ENCODE peak calls at places on chromosomes 5 and 9, in four cellular contexts. J, V, C and L are unnamed samples. For H3K4me1, the result is how much of the 10 kb centered on the place peaks cover.

GRCh38 chr9:38689678-38690077 is 30.3 kb downstream of the FAM240B start:
- DNase-seq in J (no peak), V (no peak), C (no peak), L (peak)

GRCh38 chr5:176548967-176549444 is at the start of gene CDHR2:
- DNase-seq in J (no peak), V (no peak), C (no peak), L (no peak)

GRCh38 chr9:35179347-35180271 is 17.8 kb downstream of the UNC13B start:
- DNase-seq in J (peak), V (no peak), C (no peak), L (no peak)

GRCh38 chr9:135043345-135043744 is 44.1 kb upstream of the OLFM1 start:
- DNase-seq in J (no peak), V (no peak), C (peak), L (no peak)

GRCh38 chr5:179344301-179345178 is 721 bp downstream of the ADAMTS2 start:
- DNase-seq in J (no peak), V (no peak), C (no peak), L (no peak)

GRCh38 chr5:157347301-157348048 is 81.6 kb downstream of the CYFIP2 start:
- DNase-seq in J (no peak), V (no peak), C (no peak), L (no peak)

GRCh38 chr5:139964994-139965565 is 78.0 kb downstream of the NRG2 start:
- DNase-seq in J (no peak), V (no peak), C (no peak), L (no peak)

GRCh38 chr5:76838481-76839261 is 11.1 kb upstream of the S100Z start:
- DNase-seq in J (no peak), V (no peak), C (no peak), L (no peak)

GRCh38 chr9:135048758-135049284 is 38.6 kb upstream of the OLFM1 start:
- DNase-seq in J (no peak), V (no peak), C (peak), L (no peak)

GRCh38 chr9:77735515-77735914 is 87.4 kb upstream of the GNA14 start:
- DNase-seq in J (no peak), V (no peak), C (no peak), L (no peak)

GRCh38 chr9:20500101-20500500 is 122.2 kb downstream of the MLLT3 start:
- DNase-seq in J (no peak), V (no peak), C (no peak), L (no peak)

GRCh38 chr5:107523019-107523680 is 147.6 kb downstream of the EFNA5 start:
- DNase-seq in J (peak), V (no peak), C (no peak), L (no peak)

GRCh38 chr5:139971202-139971725 is 71.8 kb downstream of the NRG2 start:
- DNase-seq in J (no peak), V (no peak), C (no peak), L (no peak)

GRCh38 chr5:111742595-111742994 is 14.4 kb downstream of the NREP start:
- DNase-seq in J (no peak), V (no peak), C (no peak), L (no peak)

GRCh38 chr9:121179930-121180681 is 21.6 kb downstream of the RAB14 start:
- DNase-seq in J (no peak), V (no peak), C (no peak), L (no peak)

GRCh38 chr5:77773734-77774280 is 2.3 kb downstream of the TBCA start:
- DNase-seq in J (no peak), V (no peak), C (no peak), L (no peak)

GRCh38 chr9:116951588-116952433 is 264.7 kb downstream of the TRIM32 start:
- DNase-seq in J (peak), V (no peak), C (no peak), L (peak)

GRCh38 chr5:159100022-159100927 is 559 bp upstream of the EBF1 start:
- DNase-seq in J (peak), V (peak), C (peak), L (peak)

GRCh38 chr9:112380102-112380581 is at the start of gene HSDL2:
- DNase-seq in J (peak), V (peak), C (peak), L (no peak)

GRCh38 chr5:59390074-59390659 is 503.4 kb downstream of the PDE4D start:
- DNase-seq in J (no peak), V (no peak), C (no peak), L (no peak)

GRCh38 chr5:142455856-142456255 is 131.0 kb upstream of the SPRY4 start:
- DNase-seq in J (no peak), V (no peak), C (no peak), L (no peak)

GRCh38 chr9:87269777-87270176 is 227.9 kb upstream of the DAPK1 start:
- DNase-seq in J (no peak), V (no peak), C (no peak), L (no peak)

GRCh38 chr5:97979740-97980139 is 793.7 kb upstream of the RGMB start:
- DNase-seq in J (no peak), V (no peak), C (no peak), L (peak)

GRCh38 chr5:2007906-2008437 is 125.2 kb upstream of the IRX4 start:
- DNase-seq in J (no peak), V (no peak), C (no peak), L (no peak)

GRCh38 chr5:169686137-169686536 is 49.1 kb downstream of the DOCK2 start:
- DNase-seq in J (no peak), V (no peak), C (no peak), L (no peak)

GRCh38 chr9:131094622-131095021 is 1.7 kb upstream of the AIF1L start:
- DNase-seq in J (no peak), V (no peak), C (no peak), L (no peak)

GRCh38 chr5:129098488-129099183 is 4.1 kb downstream of the ISOC1 start:
- DNase-seq in J (no peak), V (no peak), C (no peak), L (peak)

GRCh38 chr5:169627551-169627950 is 9.5 kb upstream of the DOCK2 start:
- DNase-seq in J (no peak), V (no peak), C (no peak), L (no peak)

GRCh38 chr5:4942831-4943178 is 197.3 kb upstream of the ADAMTS16 start:
- DNase-seq in J (no peak), V (no peak), C (no peak), L (no peak)

GRCh38 chr5:66960373-66961137 is 236.0 kb downstream of the CD180 start:
- DNase-seq in J (no peak), V (no peak), C (peak), L (no peak)

GRCh38 chr9:97470076-97470475 is 31.4 kb upstream of the TMOD1 start:
- DNase-seq in J (no peak), V (no peak), C (no peak), L (no peak)

GRCh38 chr5:14510880-14511279 is 70.7 kb upstream of the OTULINL start:
- DNase-seq in J (no peak), V (no peak), C (no peak), L (no peak)

GRCh38 chr5:168827636-168828035 is 248.5 kb upstream of the PANK3 start:
- DNase-seq in J (no peak), V (no peak), C (no peak), L (no peak)

GRCh38 chr9:37908283-37908682 is 4.4 kb upstream of the SLC25A51 start:
- DNase-seq in J (no peak), V (no peak), C (no peak), L (no peak)

GRCh38 chr5:128097224-128097623 is 13.7 kb downstream of the SLC12A2 start:
- DNase-seq in J (no peak), V (no peak), C (no peak), L (no peak)

GRCh38 chr5:108340131-108340530 is 41.8 kb downstream of the FBXL17 start:
- DNase-seq in J (no peak), V (no peak), C (no peak), L (no peak)

GRCh38 chr9:121708768-121709488 is 57.5 kb downstream of the DAB2IP start:
- DNase-seq in J (no peak), V (no peak), C (no peak), L (no peak)

GRCh38 chr5:43219120-43219519 is 27.1 kb downstream of the NIM1K start:
- DNase-seq in J (no peak), V (no peak), C (no peak), L (no peak)

GRCh38 chr5:89281211-89281610 is 398.2 kb upstream of the MEF2C start:
- DNase-seq in J (no peak), V (no peak), C (no peak), L (no peak)

GRCh38 chr5:89282038-89282831 is 399.3 kb upstream of the MEF2C start:
- DNase-seq in J (no peak), V (no peak), C (no peak), L (no peak)

GRCh38 chr5:89277791-89278190 is 394.8 kb upstream of the MEF2C start:
- DNase-seq in J (no peak), V (no peak), C (no peak), L (no peak)

GRCh38 chr5:89279458-89280036 is 396.6 kb upstream of the MEF2C start:
- DNase-seq in J (no peak), V (no peak), C (no peak), L (no peak)

DNA sequence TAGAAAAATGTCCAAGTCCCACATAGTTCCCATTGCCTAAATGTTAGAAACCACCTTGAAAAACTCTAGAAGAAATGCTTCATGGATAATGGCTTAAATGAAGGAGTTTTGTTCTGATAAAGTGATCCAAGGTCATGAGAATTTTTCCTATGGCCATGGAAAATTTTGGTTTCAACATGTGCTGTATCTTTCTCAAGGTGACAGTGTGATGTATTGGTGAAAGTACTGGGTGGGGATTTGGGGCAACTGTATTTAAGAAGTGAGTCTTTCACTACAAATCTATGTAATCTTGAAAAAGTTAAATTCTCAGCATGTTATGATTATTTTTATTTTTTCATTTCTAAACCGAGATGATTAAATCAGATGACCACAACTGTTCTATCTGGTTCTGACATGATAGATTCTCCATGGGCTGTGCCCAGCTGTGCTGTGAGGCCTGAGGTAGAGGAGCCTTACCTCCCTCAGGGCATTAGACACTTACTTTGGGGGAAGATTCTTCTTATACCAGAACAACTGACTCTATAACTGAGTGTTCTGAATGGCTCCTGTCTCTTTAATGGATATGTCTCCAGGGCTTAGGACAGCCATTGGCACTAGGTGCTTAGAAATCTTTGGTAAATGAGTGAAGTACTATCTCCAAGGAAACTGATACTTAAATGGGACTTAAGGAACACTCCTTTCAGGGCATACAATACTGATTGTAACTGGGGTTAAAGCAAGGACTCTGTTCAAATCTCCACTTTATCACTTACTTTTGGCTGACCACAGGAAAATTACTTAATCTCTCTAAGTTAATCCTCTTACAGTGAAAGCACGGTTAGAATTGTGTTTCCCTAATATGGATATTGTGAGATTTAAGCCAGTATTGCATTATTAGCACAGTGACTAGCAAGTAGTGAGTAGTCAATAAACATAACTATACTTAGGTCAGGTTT is 397.4 kb upstream of the MEF2C start:
- DNase-seq in J (no peak), V (no peak), C (no peak), L (no peak)
- H3K4me1 ChIP-seq in J (under half), V (under half), C (under half), L (under half)

DNA sequence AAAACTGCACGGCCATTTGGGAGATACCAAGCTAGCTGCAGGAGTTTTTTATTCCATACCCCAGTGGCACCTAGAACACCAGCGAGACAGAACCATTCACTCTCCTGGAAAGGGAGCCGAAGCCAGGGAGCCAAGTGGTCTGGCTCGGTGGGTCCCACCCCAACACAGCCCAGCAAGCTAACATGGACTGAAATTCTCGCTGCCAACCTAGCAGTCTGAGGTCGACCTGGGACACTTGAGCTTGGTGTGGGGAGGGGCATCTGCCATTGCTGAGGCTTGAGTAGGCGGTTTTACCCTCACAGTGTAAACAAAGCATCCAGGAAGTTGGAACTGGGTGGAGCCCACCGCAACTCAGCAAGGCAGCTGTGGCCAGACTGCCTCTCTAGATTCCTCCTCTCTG is 108.9 kb upstream of the CHD1 start:
- DNase-seq in J (no peak), V (peak), C (peak), L (peak)
- H3K4me3 ChIP-seq in J (no peak), V (peak), C (no peak), L (peak)

GRCh38 chr5:81068063-81068462 is 107.9 kb downstream of the RASGRF2 start:
- DNase-seq in J (no peak), V (no peak), C (no peak), L (no peak)

GRCh38 chr5:81068635-81069034 is 108.5 kb downstream of the RASGRF2 start:
- DNase-seq in J (no peak), V (no peak), C (no peak), L (no peak)

GRCh38 chr5:81066102-81066501 is 105.9 kb downstream of the RASGRF2 start:
- DNase-seq in J (no peak), V (no peak), C (no peak), L (no peak)

GRCh38 chr5:81065492-81065891 is 105.3 kb downstream of the RASGRF2 start:
- DNase-seq in J (no peak), V (no peak), C (no peak), L (no peak)

GRCh38 chr5:81067406-81067805 is 107.2 kb downstream of the RASGRF2 start:
- DNase-seq in J (no peak), V (no peak), C (no peak), L (no peak)
- H3K4me1 ChIP-seq in J (under half), V (under half), C (under half), L (under half)

DNA sequence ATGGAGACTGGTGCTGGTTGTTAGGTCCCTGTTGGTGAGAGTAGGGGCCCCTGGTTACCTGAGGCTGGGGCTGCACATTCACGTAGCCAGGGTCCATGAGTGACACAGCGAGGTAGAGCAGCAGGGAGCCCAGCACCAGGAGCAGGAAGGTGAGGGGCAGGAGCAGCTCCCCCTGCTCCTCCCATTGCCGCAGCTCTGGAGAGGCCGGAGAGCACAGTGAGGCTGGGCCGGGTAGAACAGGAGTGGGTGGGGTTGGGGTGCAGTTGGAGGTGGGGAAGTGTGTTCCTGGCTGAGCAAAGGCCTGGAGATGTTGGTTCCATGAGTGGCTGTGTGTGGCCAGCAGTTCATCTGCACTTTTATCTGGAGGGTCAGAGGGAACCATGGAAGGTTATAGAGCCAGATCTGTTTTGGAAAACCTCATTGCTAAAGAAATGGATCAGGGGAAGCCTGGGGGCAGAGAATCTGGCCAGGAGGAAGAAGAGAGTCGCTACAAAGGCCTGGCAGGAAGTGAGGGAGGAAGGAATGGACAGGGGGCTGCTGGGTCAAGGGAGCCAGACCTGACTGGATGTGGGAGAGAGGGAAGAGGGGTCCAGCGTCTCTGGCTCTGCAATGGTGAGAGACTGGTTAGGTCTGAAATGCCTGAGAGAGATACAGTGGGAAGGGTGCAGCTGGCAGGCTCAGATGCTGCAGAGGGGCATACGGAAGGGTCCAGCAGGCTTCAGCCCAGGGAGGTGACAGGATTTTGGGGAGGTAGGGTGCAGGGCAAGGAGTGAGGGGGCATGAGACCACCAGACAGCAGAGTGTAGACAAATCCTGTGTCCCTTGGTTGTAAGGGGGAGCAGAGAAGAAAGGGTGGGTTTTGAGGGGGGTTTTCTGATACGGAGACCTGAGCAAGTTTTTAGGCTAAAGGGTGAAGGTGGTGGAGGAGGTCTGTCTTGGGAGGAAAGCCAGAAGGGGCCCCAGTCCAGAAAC is 1.3 kb downstream of the ZDHHC12 start:
- DNase-seq in J (no peak), V (no peak), C (no peak), L (no peak)
- H3K4me3 ChIP-seq in J (peak), V (no peak), C (peak), L (peak)